ENCODE peak calls at places on chromosomes 12 and 14, in nine cellular contexts. C is OCI-LY7; F is dorsolateral prefrontal cortex; O is breast epithelium; S is stomach; A is CD8-positive, alpha-beta memory T cell; U is CD8-positive, alpha-beta T cell; M is epithelial cell of prostate; B is tibial artery. Q is an unnamed sample.

GRCh38 chr12:121209221-121209620 is 708 bp upstream of the P2RX4 start:
- DNase-seq in C (no peak), F (no peak), O (no peak), S (no peak), A (no peak), U (no peak), M (no peak), B (no peak), Q (no peak)

GRCh38 chr12:27119797-27120196 is 37.4 kb upstream of the C12orf71 start:
- DNase-seq in C (no peak), F (no peak), O (no peak), S (no peak), A (no peak), U (no peak), M (no peak), B (no peak), Q (no peak)

GRCh38 chr12:106245767-106246166 is 2.1 kb downstream of the CKAP4 start:
- DNase-seq in C (no peak), F (no peak), O (peak; percentile 32), S (peak; percentile 76), A (no peak), U (no peak), M (peak; percentile 37), B (peak; percentile 86), Q (no peak)

GRCh38 chr12:122848471-122849351 is 13.5 kb downstream of the HIP1R start:
- DNase-seq in C (no peak), F (no peak), O (no peak), S (no peak), A (no peak), U (no peak), M (no peak), B (peak; percentile 62), Q (no peak)

GRCh38 chr12:111759991-111760390 is 6.7 kb upstream of the ALDH2 start:
- DNase-seq in C (no peak), F (no peak), O (no peak), S (no peak), A (no peak), U (no peak), M (no peak), B (no peak), Q (no peak)

GRCh38 chr12:122862110-122862634 is 26.9 kb downstream of the HIP1R start:
- DNase-seq in C (no peak), F (peak; percentile 43), O (no peak), S (no peak), A (no peak), U (no peak), M (no peak), B (peak; percentile 44), Q (no peak)

GRCh38 chr12:47819902-47820630 is at the start of gene HDAC7:
- DNase-seq in C (peak; percentile 83), F (peak; percentile 73), O (peak; percentile 84), S (peak; percentile 84), A (peak; percentile 56), U (peak; percentile 60), M (no peak), B (peak; percentile 93), Q (peak; percentile 85)

GRCh38 chr14:85596562-85596961 is 66.6 kb downstream of the FLRT2 start:
- DNase-seq in C (no peak), F (no peak), O (no peak), S (no peak), A (no peak), U (no peak), M (no peak), B (no peak), Q (no peak)

GRCh38 chr14:21867541-21867940 is 193.9 kb upstream of the OR4E1 start:
- DNase-seq in C (no peak), F (no peak), O (no peak), S (no peak), A (no peak), U (no peak), M (no peak), B (no peak), Q (no peak)

GRCh38 chr12:56104815-56105476 is 587 bp downstream of the PA2G4 start:
- DNase-seq in C (peak; percentile 47), F (no peak), O (no peak), S (peak; percentile 34), A (no peak), U (no peak), M (no peak), B (no peak), Q (no peak)

GRCh38 chr12:27142102-27142721 is 59.8 kb upstream of the C12orf71 start:
- DNase-seq in C (peak; percentile 57), F (no peak), O (peak; percentile 55), S (peak; percentile 68), A (peak; percentile 20), U (peak; percentile 11), M (peak; percentile 14), B (peak; percentile 78), Q (no peak)

GRCh38 chr12:42732908-42733411 is 143.4 kb upstream of the PRICKLE1 start:
- DNase-seq in C (no peak), F (no peak), O (no peak), S (no peak), A (no peak), U (no peak), M (no peak), B (no peak), Q (no peak)

GRCh38 chr14:43140453-43140852 is 1366.6 kb downstream of the FSCB start:
- DNase-seq in C (no peak), F (no peak), O (no peak), S (no peak), A (no peak), U (no peak), M (no peak), B (no peak), Q (no peak)

GRCh38 chr12:1920436-1920835 is 2.0 kb upstream of the CACNA2D4 start:
- DNase-seq in C (no peak), F (no peak), O (no peak), S (peak; percentile 22), A (no peak), U (no peak), M (no peak), B (peak; percentile 39), Q (no peak)

GRCh38 chr14:74577247-74577947 is 34.6 kb downstream of the LTBP2 start:
- DNase-seq in C (no peak), F (no peak), O (no peak), S (no peak), A (no peak), U (no peak), M (no peak), B (peak; percentile 85), Q (no peak)

GRCh38 chr14:80485764-80486163 is 274.5 kb upstream of the DIO2 start:
- DNase-seq in C (no peak), F (no peak), O (no peak), S (no peak), A (no peak), U (no peak), M (no peak), B (no peak), Q (no peak)

GRCh38 chr12:13566286-13566685 is 369.8 kb downstream of the EMP1 start:
- DNase-seq in C (no peak), F (no peak), O (no peak), S (no peak), A (no peak), U (no peak), M (no peak), B (no peak), Q (no peak)

GRCh38 chr12:51405801-51406207 is 14.6 kb upstream of the GALNT6 start:
- DNase-seq in C (no peak), F (no peak), O (no peak), S (no peak), A (no peak), U (no peak), M (no peak), B (no peak), Q (no peak)

DNA sequence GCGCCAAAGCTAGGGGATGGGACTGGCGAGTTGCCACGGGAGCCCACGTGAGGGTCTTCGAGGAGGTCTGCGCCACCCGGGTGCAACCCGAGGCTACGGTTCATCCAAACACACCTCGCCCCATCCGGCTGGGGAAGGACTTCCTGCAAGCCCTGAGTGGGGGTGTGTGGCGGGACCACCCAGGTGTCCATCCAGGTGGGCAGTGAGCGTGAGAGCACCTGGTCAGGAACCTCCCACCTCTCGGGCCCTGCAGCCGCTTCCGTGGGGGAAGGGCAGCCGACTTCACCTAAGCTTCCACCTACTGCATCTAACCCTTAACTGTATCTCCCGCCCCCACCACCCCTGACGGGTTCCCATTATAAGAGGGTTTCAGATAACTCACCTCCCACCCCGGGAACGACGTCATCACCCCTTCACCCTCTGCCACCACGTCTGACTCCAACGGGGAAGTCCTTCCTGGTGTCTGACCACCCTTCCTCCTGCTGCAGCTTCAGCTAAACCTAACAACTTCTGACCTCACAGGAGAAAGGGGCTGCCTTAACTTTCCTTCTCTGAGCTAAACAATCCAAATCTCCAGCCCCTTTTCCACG is 27.3 kb upstream of the SMUG1 start:
- DNase-seq in C (peak; percentile 87), F (no peak), O (no peak), S (no peak), A (peak; percentile 45), U (no peak), M (no peak), B (no peak), Q (no peak)
- H3K27ac ChIP-seq in C (peak overlapping the region; percentile 89), F (no peak overlapping the region), O (no peak overlapping the region), S (no peak overlapping the region), A (no peak overlapping the region), U (no peak overlapping the region), M (no peak overlapping the region), B (no peak overlapping the region), Q (no peak overlapping the region)

GRCh38 chr14:101122855-101123129 is 219.3 kb upstream of the RTL1 start:
- DNase-seq in C (no peak), F (no peak), O (no peak), S (peak; percentile 9), A (no peak), U (no peak), M (no peak), B (no peak), Q (no peak)
- H3K27ac ChIP-seq in C (no peak overlapping the region), F (no peak overlapping the region), O (no peak overlapping the region), S (no peak overlapping the region), A (no peak overlapping the region), U (no peak overlapping the region), M (no peak overlapping the region), B (no peak overlapping the region), Q (no peak overlapping the region)

DNA sequence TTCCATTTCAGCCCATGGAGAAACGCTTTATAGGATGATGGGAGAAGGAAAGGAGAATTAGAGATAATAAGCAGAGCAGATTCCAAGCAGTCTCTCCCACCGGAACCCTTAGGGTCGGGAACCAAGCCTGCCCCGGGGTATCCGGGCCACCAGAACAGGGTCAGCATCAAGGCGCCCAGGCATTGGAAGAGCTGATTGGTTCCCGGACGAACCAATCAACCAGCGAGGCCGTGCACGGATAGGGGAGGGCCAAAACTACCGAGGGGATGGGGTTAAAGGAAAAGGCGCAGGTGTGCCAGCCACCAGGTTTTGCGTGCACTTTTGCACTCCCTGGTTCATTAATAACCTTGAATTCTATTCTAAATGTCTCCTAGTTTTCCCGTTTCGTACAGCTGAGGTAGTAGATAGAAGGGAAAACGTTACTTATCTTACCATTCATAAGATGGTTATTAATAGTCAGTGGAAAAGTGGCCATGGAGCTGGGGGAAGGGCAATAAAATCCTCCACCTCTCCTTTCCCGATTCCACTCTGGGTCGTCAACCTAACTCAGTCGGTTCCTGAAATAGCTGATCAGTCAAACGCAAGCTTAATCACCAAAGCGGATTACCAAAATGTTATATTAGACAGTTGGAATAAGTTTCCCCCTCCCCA is 1.6 kb downstream of the PPM1H start:
- DNase-seq in C (no peak), F (peak; percentile 84), O (no peak), S (peak; percentile 45), A (no peak), U (no peak), M (no peak), B (no peak), Q (peak; percentile 72)
- H3K27ac ChIP-seq in C (no peak overlapping the region), F (peak overlapping the region; percentile 95), O (no peak overlapping the region), S (peak overlapping the region; percentile 81), A (no peak overlapping the region), U (no peak overlapping the region), M (no peak overlapping the region), B (peak overlapping the region; percentile 73), Q (peak overlapping the region; percentile 93)

GRCh38 chr12:21568115-21568514 is 36.5 kb downstream of the GYS2 start:
- DNase-seq in C (no peak), F (no peak), O (no peak), S (no peak), A (no peak), U (no peak), M (no peak), B (no peak), Q (no peak)
- H3K27ac ChIP-seq in C (no peak overlapping the region), F (no peak overlapping the region), O (no peak overlapping the region), S (no peak overlapping the region), A (no peak overlapping the region), U (no peak overlapping the region), M (no peak overlapping the region), B (no peak overlapping the region), Q (no peak overlapping the region)

Q was measured in substantia nigra.